ENCODE peak calls at places on chromosomes 4 and X, in ten cellular contexts. S is suprapubic skin; C is A549; K is tibial nerve; R is NB4; B is sigmoid colon; J is fibroblast of mammary gland; Q is heart left ventricle; M is CD8-positive, alpha-beta T cell; X is progenitor cell of endocrine pancreas. Y is an unnamed sample.

GRCh38 chrX:135463937-135464336 is 42.2 kb downstream of the SMIM10L2A start:
- DNase-seq in S (no peak), C (no peak), K (no peak), R (peak; percentile 10), B (no peak), J (peak; percentile 11), Q (no peak), M (no peak), X (no peak), Y (no peak)

GRCh38 chr4:47531241-47531953 is 46.3 kb downstream of the ATP10D start:
- DNase-seq in S (no peak), C (no peak), K (no peak), R (peak; percentile 82), B (no peak), J (peak; percentile 88), Q (peak; percentile 13), M (peak; percentile 61), X (no peak), Y (no peak)

GRCh38 chrX:63918611-63919010 is 133.6 kb upstream of the ARHGEF9 start:
- DNase-seq in S (no peak), C (no peak), K (no peak), R (peak; percentile 15), B (no peak), J (peak; percentile 31), Q (peak; percentile 15), M (no peak), X (no peak), Y (no peak)

GRCh38 chrX:15745179-15745578 is 7.1 kb downstream of the CA5B start:
- DNase-seq in S (no peak), C (no peak), K (no peak), R (peak; percentile 51), B (no peak), J (peak; percentile 52), Q (no peak), M (no peak), X (no peak), Y (no peak)

GRCh38 chrX:40285876-40286275 is 188.1 kb upstream of the BCOR start:
- DNase-seq in S (no peak), C (no peak), K (no peak), R (no peak), B (no peak), J (no peak), Q (no peak), M (no peak), X (no peak), Y (no peak)

GRCh38 chr4:6898763-6899162 is 10.9 kb upstream of the TBC1D14 start:
- DNase-seq in S (peak; percentile 8), C (no peak), K (no peak), R (no peak), B (peak; percentile 4), J (no peak), Q (no peak), M (no peak), X (no peak), Y (no peak)

GRCh38 chrX:42694260-42694815 is 83.6 kb downstream of the PPP1R2C start:
- DNase-seq in S (no peak), C (no peak), K (no peak), R (no peak), B (no peak), J (no peak), Q (no peak), M (no peak), X (no peak), Y (no peak)

GRCh38 chrX:20271186-20271585 is 4.5 kb upstream of the RPS6KA3 start:
- DNase-seq in S (no peak), C (no peak), K (no peak), R (no peak), B (no peak), J (no peak), Q (no peak), M (no peak), X (no peak), Y (no peak)

GRCh38 chrX:64330284-64330683 is 65.0 kb downstream of the MTMR8 start:
- DNase-seq in S (no peak), C (no peak), K (no peak), R (no peak), B (no peak), J (no peak), Q (no peak), M (no peak), X (no peak), Y (no peak)

GRCh38 chr4:129342820-129343219 is 246.9 kb downstream of the C4orf33 start:
- DNase-seq in S (no peak), C (no peak), K (no peak), R (peak; percentile 82), B (no peak), J (peak; percentile 86), Q (no peak), M (no peak), X (no peak), Y (no peak)

GRCh38 chr4:41205130-41205529 is 9.2 kb downstream of the APBB2 start:
- DNase-seq in S (no peak), C (no peak), K (no peak), R (no peak), B (no peak), J (no peak), Q (no peak), M (no peak), X (no peak), Y (no peak)

GRCh38 chr4:150150545-150151156 is 72.4 kb downstream of the DCLK2 start:
- DNase-seq in S (no peak), C (no peak), K (no peak), R (no peak), B (no peak), J (no peak), Q (peak; percentile 18), M (no peak), X (no peak), Y (no peak)

DNA sequence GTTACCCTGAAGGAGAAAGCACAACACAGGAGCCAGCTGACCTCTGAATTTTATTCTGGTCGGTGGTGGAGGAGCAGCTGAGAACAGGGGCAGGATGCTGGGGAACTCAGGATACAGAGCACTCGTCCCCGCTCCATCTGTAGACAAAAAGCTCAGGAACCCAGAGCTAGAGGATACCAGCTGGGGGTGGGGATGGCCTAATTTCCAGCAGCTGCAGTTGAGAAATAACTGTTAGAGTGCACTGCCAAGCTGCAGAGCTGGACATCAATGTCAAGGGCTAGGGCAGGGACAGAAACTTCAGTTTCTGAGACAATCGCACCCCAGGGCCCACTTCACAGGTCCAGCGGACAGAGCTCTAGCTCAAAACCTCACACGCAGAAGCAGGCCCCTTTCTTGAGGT is 122.1 kb upstream of the GUCY1A1 start:
- DNase-seq in S (peak; percentile 63), C (no peak), K (no peak), R (no peak), B (peak; percentile 57), J (no peak), Q (peak; percentile 20), M (no peak), X (no peak), Y (no peak)
- TF ChIP-seq CTCF in S (no peak), C (no peak), K (no peak), R (no peak), B (no peak), J (no peak), Q (no peak), M (no peak), X (no peak), Y (no peak)

GRCh38 chr4:123299212-123299651 is 97.4 kb upstream of the SPRY1 start:
- DNase-seq in S (no peak), C (no peak), K (no peak), R (peak; percentile 29), B (no peak), J (peak; percentile 96), Q (no peak), M (no peak), X (no peak), Y (no peak)

GRCh38 chr4:123300222-123300621 is 96.4 kb upstream of the SPRY1 start:
- DNase-seq in S (no peak), C (no peak), K (no peak), R (no peak), B (no peak), J (no peak), Q (no peak), M (no peak), X (no peak), Y (no peak)

GRCh38 chr4:123301942-123302341 is 94.7 kb upstream of the SPRY1 start:
- DNase-seq in S (no peak), C (no peak), K (no peak), R (peak; percentile 8), B (no peak), J (no peak), Q (no peak), M (no peak), X (no peak), Y (no peak)

GRCh38 chr4:123298798-123299197 is 97.8 kb upstream of the SPRY1 start:
- DNase-seq in S (no peak), C (no peak), K (no peak), R (no peak), B (no peak), J (no peak), Q (no peak), M (no peak), X (no peak), Y (no peak)

GRCh38 chr4:123300625-123301024 is 96.0 kb upstream of the SPRY1 start:
- DNase-seq in S (no peak), C (no peak), K (no peak), R (no peak), B (no peak), J (no peak), Q (no peak), M (no peak), X (no peak), Y (no peak)
- TF ChIP-seq CTCF in S (no peak), C (no peak), K (no peak), R (no peak), B (no peak), J (no peak), Q (no peak), M (no peak), X (no peak), Y (no peak)

DNA sequence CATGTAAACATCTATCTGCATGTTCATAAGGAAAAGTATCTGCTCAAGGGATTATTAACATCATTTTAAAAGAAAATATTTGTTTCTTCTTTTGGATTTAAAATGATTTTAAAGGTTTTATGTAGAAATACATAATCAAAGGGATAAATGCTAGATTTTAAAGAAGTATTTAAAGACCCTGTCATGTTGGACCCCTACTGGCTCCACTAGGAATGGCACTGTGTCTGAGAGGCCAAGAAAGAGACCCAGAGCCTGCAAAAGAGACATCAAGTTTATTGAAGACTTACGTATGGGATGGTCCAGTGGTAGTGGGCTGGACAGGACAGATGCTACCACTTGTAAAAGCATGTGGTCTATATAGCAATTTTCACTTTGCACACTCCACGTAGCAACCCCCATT is 78.7 kb upstream of the PCDH18 start:
- DNase-seq in S (no peak), C (no peak), K (no peak), R (peak; percentile 3), B (no peak), J (peak; percentile 42), Q (no peak), M (no peak), X (no peak), Y (peak; percentile 13)
- TF ChIP-seq CTCF in S (peak; percentile 23), C (no peak), K (no peak), R (peak; percentile 15), B (no peak), J (peak; percentile 62), Q (peak; percentile 31), M (no peak), X (peak; percentile 61), Y (peak; percentile 46)

DNA sequence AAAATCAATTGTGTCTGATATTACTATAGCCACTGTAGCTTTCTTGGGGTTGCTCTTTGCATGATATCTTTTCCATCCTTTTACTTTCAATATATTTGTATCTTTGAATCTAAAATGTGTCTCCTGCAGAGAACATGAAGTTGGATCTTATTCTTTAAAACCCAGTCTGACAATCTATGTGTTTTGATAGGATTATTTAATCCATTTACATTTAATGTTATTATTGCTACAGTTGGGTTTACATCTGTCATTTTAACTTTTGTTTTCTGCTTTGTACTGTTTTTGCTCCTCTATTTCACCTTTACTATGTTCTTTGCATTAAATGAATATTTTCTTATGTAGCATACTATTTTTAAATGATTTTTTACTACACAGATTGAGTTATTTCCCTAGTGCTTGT is 230.9 kb downstream of the ANTXR2 start:
- DNase-seq in S (no peak), C (no peak), K (no peak), R (no peak), B (no peak), J (no peak), Q (no peak), M (no peak), X (no peak), Y (no peak)
- TF ChIP-seq CTCF in S (no peak), C (no peak), K (no peak), R (no peak), B (no peak), J (no peak), Q (no peak), M (no peak), X (no peak), Y (no peak)